ENCODE peak calls at places on chromosomes 11 and 22, in six cellular contexts. One of them, this sample, is unnamed.

GRCh38 chr11:1604711-1605110 is 3.6 kb downstream of the KRTAP5-3 start:
- DNase-seq in tibial artery: no peak
- DNase-seq in stimulated activated CD4-positive, alpha-beta T cell treated with anti-CD3 and anti-CD28 coated beads, Interleukin-1b, Interleukin-23, amount 100 ng/mL, for 4 hours: no peak
- DNase-seq in anterior cingulate cortex: no peak
- DNase-seq in right lobe of liver: no peak
- DNase-seq in NCI-H1417: no peak
- DNase-seq in this sample: no peak

GRCh38 chr11:14773755-14774154 is 118.3 kb downstream of the CYP2R1 start:
- DNase-seq in stimulated activated CD4-positive, alpha-beta T cell treated with anti-CD3 and anti-CD28 coated beads, Interleukin-1b, Interleukin-23, amount 100 ng/mL, for 4 hours: no peak
- DNase-seq in NCI-H1417: no peak
- DNase-seq in anterior cingulate cortex: no peak
- DNase-seq in tibial artery: no peak
- DNase-seq in right lobe of liver: no peak
- DNase-seq in this sample: no peak

GRCh38 chr11:94145431-94145830 is 16.8 kb downstream of the PANX1 start:
- DNase-seq in stimulated activated CD4-positive, alpha-beta T cell treated with anti-CD3 and anti-CD28 coated beads, Interleukin-1b, Interleukin-23, amount 100 ng/mL, for 4 hours: no peak
- DNase-seq in anterior cingulate cortex: no peak
- DNase-seq in NCI-H1417: no peak
- DNase-seq in right lobe of liver: no peak
- DNase-seq in tibial artery: no peak
- DNase-seq in this sample: no peak

GRCh38 chr11:68031136-68031459 is 617 bp downstream of the NDUFS8 start:
- DNase-seq in NCI-H1417: no peak
- DNase-seq in tibial artery: no peak
- DNase-seq in right lobe of liver: no peak
- DNase-seq in anterior cingulate cortex: no peak
- DNase-seq in stimulated activated CD4-positive, alpha-beta T cell treated with anti-CD3 and anti-CD28 coated beads, Interleukin-1b, Interleukin-23, amount 100 ng/mL, for 4 hours: no peak
- DNase-seq in this sample: no peak

GRCh38 chr11:122248939-122249338 is 132.9 kb upstream of the BLID start:
- DNase-seq in stimulated activated CD4-positive, alpha-beta T cell treated with anti-CD3 and anti-CD28 coated beads, Interleukin-1b, Interleukin-23, amount 100 ng/mL, for 4 hours: no peak
- DNase-seq in anterior cingulate cortex: no peak
- DNase-seq in right lobe of liver: no peak
- DNase-seq in NCI-H1417: no peak
- DNase-seq in tibial artery: no peak
- DNase-seq in this sample: no peak

GRCh38 chr11:107706531-107706930 is 5.3 kb downstream of the SLN start:
- DNase-seq in NCI-H1417: no peak
- DNase-seq in anterior cingulate cortex: no peak
- DNase-seq in right lobe of liver: no peak
- DNase-seq in stimulated activated CD4-positive, alpha-beta T cell treated with anti-CD3 and anti-CD28 coated beads, Interleukin-1b, Interleukin-23, amount 100 ng/mL, for 4 hours: no peak
- DNase-seq in tibial artery: no peak
- DNase-seq in this sample: no peak

GRCh38 chr22:41963453-41964105 is 5.7 kb upstream of the SEPTIN3 start:
- DNase-seq in anterior cingulate cortex: peak; percentile 87
- DNase-seq in tibial artery: no peak
- DNase-seq in stimulated activated CD4-positive, alpha-beta T cell treated with anti-CD3 and anti-CD28 coated beads, Interleukin-1b, Interleukin-23, amount 100 ng/mL, for 4 hours: no peak
- DNase-seq in NCI-H1417: no peak
- DNase-seq in right lobe of liver: no peak
- DNase-seq in this sample: peak; percentile 80

GRCh38 chr11:67464411-67465189 is 4.5 kb downstream of the TMEM134 start:
- DNase-seq in NCI-H1417: peak; percentile 82
- DNase-seq in anterior cingulate cortex: peak; percentile 81
- DNase-seq in tibial artery: peak; percentile 85
- DNase-seq in right lobe of liver: peak; percentile 95
- DNase-seq in stimulated activated CD4-positive, alpha-beta T cell treated with anti-CD3 and anti-CD28 coated beads, Interleukin-1b, Interleukin-23, amount 100 ng/mL, for 4 hours: peak; percentile 89
- DNase-seq in this sample: peak; percentile 81

GRCh38 chr22:25489947-25490346 is 74.5 kb upstream of the GRK3 start:
- DNase-seq in right lobe of liver: no peak
- DNase-seq in anterior cingulate cortex: no peak
- DNase-seq in tibial artery: no peak
- DNase-seq in stimulated activated CD4-positive, alpha-beta T cell treated with anti-CD3 and anti-CD28 coated beads, Interleukin-1b, Interleukin-23, amount 100 ng/mL, for 4 hours: no peak
- DNase-seq in NCI-H1417: no peak
- DNase-seq in this sample: no peak

GRCh38 chr11:61626580-61627380 is 45.9 kb upstream of the SYT7 start:
- DNase-seq in NCI-H1417: peak; percentile 12
- DNase-seq in tibial artery: no peak
- DNase-seq in anterior cingulate cortex: no peak
- DNase-seq in right lobe of liver: no peak
- DNase-seq in stimulated activated CD4-positive, alpha-beta T cell treated with anti-CD3 and anti-CD28 coated beads, Interleukin-1b, Interleukin-23, amount 100 ng/mL, for 4 hours: no peak
- DNase-seq in this sample: no peak

GRCh38 chr11:64799256-64799924 is 3.6 kb downstream of the MAP4K2 start:
- DNase-seq in NCI-H1417: peak; percentile 13
- DNase-seq in stimulated activated CD4-positive, alpha-beta T cell treated with anti-CD3 and anti-CD28 coated beads, Interleukin-1b, Interleukin-23, amount 100 ng/mL, for 4 hours: no peak
- DNase-seq in right lobe of liver: no peak
- DNase-seq in tibial artery: no peak
- DNase-seq in anterior cingulate cortex: no peak
- DNase-seq in this sample: no peak

GRCh38 chr11:60985991-60986915 is 14.8 kb downstream of the CD6 start:
- DNase-seq in stimulated activated CD4-positive, alpha-beta T cell treated with anti-CD3 and anti-CD28 coated beads, Interleukin-1b, Interleukin-23, amount 100 ng/mL, for 4 hours: peak; percentile 71
- DNase-seq in right lobe of liver: no peak
- DNase-seq in NCI-H1417: no peak
- DNase-seq in anterior cingulate cortex: no peak
- DNase-seq in tibial artery: no peak
- DNase-seq in this sample: no peak

GRCh38 chr11:45079567-45079942 is 66.9 kb upstream of the PRDM11 start:
- DNase-seq in right lobe of liver: no peak
- DNase-seq in stimulated activated CD4-positive, alpha-beta T cell treated with anti-CD3 and anti-CD28 coated beads, Interleukin-1b, Interleukin-23, amount 100 ng/mL, for 4 hours: no peak
- DNase-seq in anterior cingulate cortex: no peak
- DNase-seq in NCI-H1417: no peak
- DNase-seq in tibial artery: no peak
- DNase-seq in this sample: no peak

GRCh38 chr22:47375621-47376321 is 613.3 kb downstream of the TBC1D22A start:
- DNase-seq in tibial artery: no peak
- DNase-seq in right lobe of liver: peak; percentile 7
- DNase-seq in anterior cingulate cortex: no peak
- DNase-seq in NCI-H1417: no peak
- DNase-seq in stimulated activated CD4-positive, alpha-beta T cell treated with anti-CD3 and anti-CD28 coated beads, Interleukin-1b, Interleukin-23, amount 100 ng/mL, for 4 hours: no peak
- DNase-seq in this sample: no peak

GRCh38 chr11:122661182-122661945 is 5.8 kb downstream of the UBASH3B start:
- DNase-seq in right lobe of liver: no peak
- DNase-seq in tibial artery: no peak
- DNase-seq in stimulated activated CD4-positive, alpha-beta T cell treated with anti-CD3 and anti-CD28 coated beads, Interleukin-1b, Interleukin-23, amount 100 ng/mL, for 4 hours: no peak
- DNase-seq in anterior cingulate cortex: no peak
- DNase-seq in NCI-H1417: peak; percentile 95
- DNase-seq in this sample: no peak

GRCh38 chr11:118634435-118635236 is 27.2 kb downstream of the PHLDB1 start:
- DNase-seq in tibial artery: peak; percentile 77
- DNase-seq in NCI-H1417: peak; percentile 78
- DNase-seq in anterior cingulate cortex: peak; percentile 52
- DNase-seq in stimulated activated CD4-positive, alpha-beta T cell treated with anti-CD3 and anti-CD28 coated beads, Interleukin-1b, Interleukin-23, amount 100 ng/mL, for 4 hours: no peak
- DNase-seq in right lobe of liver: peak; percentile 83
- DNase-seq in this sample: peak; percentile 47

GRCh38 chr22:47171441-47172221 is 409.2 kb downstream of the TBC1D22A start:
- DNase-seq in right lobe of liver: peak; percentile 16
- DNase-seq in stimulated activated CD4-positive, alpha-beta T cell treated with anti-CD3 and anti-CD28 coated beads, Interleukin-1b, Interleukin-23, amount 100 ng/mL, for 4 hours: no peak
- DNase-seq in NCI-H1417: no peak
- DNase-seq in anterior cingulate cortex: no peak
- DNase-seq in tibial artery: peak; percentile 15
- DNase-seq in this sample: no peak

GRCh38 chr22:25070870-25071465 is 118.5 kb downstream of the KIAA1671 start:
- DNase-seq in NCI-H1417: no peak
- DNase-seq in right lobe of liver: no peak
- DNase-seq in tibial artery: no peak
- DNase-seq in stimulated activated CD4-positive, alpha-beta T cell treated with anti-CD3 and anti-CD28 coated beads, Interleukin-1b, Interleukin-23, amount 100 ng/mL, for 4 hours: no peak
- DNase-seq in anterior cingulate cortex: no peak
- DNase-seq in this sample: no peak

GRCh38 chr11:94528551-94528950 is 15.2 kb upstream of the FUT4 start:
- DNase-seq in anterior cingulate cortex: no peak
- DNase-seq in right lobe of liver: no peak
- DNase-seq in stimulated activated CD4-positive, alpha-beta T cell treated with anti-CD3 and anti-CD28 coated beads, Interleukin-1b, Interleukin-23, amount 100 ng/mL, for 4 hours: no peak
- DNase-seq in NCI-H1417: no peak
- DNase-seq in tibial artery: no peak
- DNase-seq in this sample: no peak

GRCh38 chr11:125429807-125430678 is 66.0 kb downstream of the FEZ1 start:
- DNase-seq in stimulated activated CD4-positive, alpha-beta T cell treated with anti-CD3 and anti-CD28 coated beads, Interleukin-1b, Interleukin-23, amount 100 ng/mL, for 4 hours: no peak
- DNase-seq in right lobe of liver: no peak
- DNase-seq in anterior cingulate cortex: no peak
- DNase-seq in tibial artery: no peak
- DNase-seq in NCI-H1417: no peak
- DNase-seq in this sample: no peak

GRCh38 chr11:46248270-46249102 is 29.0 kb upstream of the CREB3L1 start:
- DNase-seq in stimulated activated CD4-positive, alpha-beta T cell treated with anti-CD3 and anti-CD28 coated beads, Interleukin-1b, Interleukin-23, amount 100 ng/mL, for 4 hours: no peak
- DNase-seq in anterior cingulate cortex: no peak
- DNase-seq in NCI-H1417: no peak
- DNase-seq in tibial artery: no peak
- DNase-seq in right lobe of liver: no peak
- DNase-seq in this sample: no peak

GRCh38 chr11:117668291-117668690 is 128.7 kb downstream of the DSCAML1 start:
- DNase-seq in anterior cingulate cortex: peak; percentile 52
- DNase-seq in right lobe of liver: no peak
- DNase-seq in tibial artery: no peak
- DNase-seq in stimulated activated CD4-positive, alpha-beta T cell treated with anti-CD3 and anti-CD28 coated beads, Interleukin-1b, Interleukin-23, amount 100 ng/mL, for 4 hours: no peak
- DNase-seq in NCI-H1417: no peak
- DNase-seq in this sample: peak; percentile 42

GRCh38 chr22:49997932-49998717 is 14.4 kb downstream of the IL17REL start:
- DNase-seq in right lobe of liver: no peak
- DNase-seq in tibial artery: no peak
- DNase-seq in anterior cingulate cortex: no peak
- DNase-seq in stimulated activated CD4-positive, alpha-beta T cell treated with anti-CD3 and anti-CD28 coated beads, Interleukin-1b, Interleukin-23, amount 100 ng/mL, for 4 hours: no peak
- DNase-seq in NCI-H1417: no peak
- DNase-seq in this sample: no peak

GRCh38 chr11:60762851-60763691 is 6.4 kb downstream of the MS4A15 start:
- DNase-seq in NCI-H1417: no peak
- DNase-seq in stimulated activated CD4-positive, alpha-beta T cell treated with anti-CD3 and anti-CD28 coated beads, Interleukin-1b, Interleukin-23, amount 100 ng/mL, for 4 hours: no peak
- DNase-seq in anterior cingulate cortex: no peak
- DNase-seq in right lobe of liver: no peak
- DNase-seq in tibial artery: peak; percentile 3
- DNase-seq in this sample: no peak

GRCh38 chr11:134339756-134340155 is 8.0 kb downstream of the GLB1L2 start:
- DNase-seq in stimulated activated CD4-positive, alpha-beta T cell treated with anti-CD3 and anti-CD28 coated beads, Interleukin-1b, Interleukin-23, amount 100 ng/mL, for 4 hours: no peak
- DNase-seq in right lobe of liver: no peak
- DNase-seq in NCI-H1417: no peak
- DNase-seq in tibial artery: no peak
- DNase-seq in anterior cingulate cortex: no peak
- DNase-seq in this sample: no peak

GRCh38 chr11:100546714-100547113 is 140.4 kb upstream of the ARHGAP42 start:
- DNase-seq in right lobe of liver: no peak
- DNase-seq in anterior cingulate cortex: no peak
- DNase-seq in NCI-H1417: peak; percentile 44
- DNase-seq in stimulated activated CD4-positive, alpha-beta T cell treated with anti-CD3 and anti-CD28 coated beads, Interleukin-1b, Interleukin-23, amount 100 ng/mL, for 4 hours: no peak
- DNase-seq in tibial artery: no peak
- DNase-seq in this sample: no peak

GRCh38 chr11:128146926-128147605 is 440.3 kb downstream of the ETS1 start:
- DNase-seq in stimulated activated CD4-positive, alpha-beta T cell treated with anti-CD3 and anti-CD28 coated beads, Interleukin-1b, Interleukin-23, amount 100 ng/mL, for 4 hours: no peak
- DNase-seq in tibial artery: no peak
- DNase-seq in NCI-H1417: no peak
- DNase-seq in right lobe of liver: no peak
- DNase-seq in anterior cingulate cortex: no peak
- DNase-seq in this sample: no peak

GRCh38 chr11:70682760-70683159 is 284.4 kb downstream of the CTTN start:
- DNase-seq in tibial artery: no peak
- DNase-seq in NCI-H1417: no peak
- DNase-seq in anterior cingulate cortex: no peak
- DNase-seq in stimulated activated CD4-positive, alpha-beta T cell treated with anti-CD3 and anti-CD28 coated beads, Interleukin-1b, Interleukin-23, amount 100 ng/mL, for 4 hours: no peak
- DNase-seq in right lobe of liver: no peak
- DNase-seq in this sample: no peak

GRCh38 chr11:36092314-36093030 is 148.6 kb downstream of the LDLRAD3 start:
- DNase-seq in tibial artery: no peak
- DNase-seq in stimulated activated CD4-positive, alpha-beta T cell treated with anti-CD3 and anti-CD28 coated beads, Interleukin-1b, Interleukin-23, amount 100 ng/mL, for 4 hours: no peak
- DNase-seq in right lobe of liver: no peak
- DNase-seq in NCI-H1417: no peak
- DNase-seq in anterior cingulate cortex: no peak
- DNase-seq in this sample: no peak

This sample was measured in globus pallidus.